ENCODE peak calls at places on chromosomes 11 and 22, in six cellular contexts. G is SK-N-SH, I is PC-3, O is neural progenitor cell, S is MM.1S, R is GM23338. D is an unnamed sample. For H3F3A, the result is how much of the 10 kb centered on the place peaks cover.

GRCh38 chr22:16568425-16568758 is 24.2 kb downstream of the CCT8L2 start:
- DNase-seq in R (no peak), G (no peak), S (no peak), I (no peak), O (no peak), D (no peak)

GRCh38 chr11:122439911-122440782 is 215.4 kb upstream of the UBASH3B start:
- DNase-seq in O (peak), S (no peak), R (peak), G (peak), I (no peak), D (peak)

GRCh38 chr11:10503217-10503616 is 37.8 kb downstream of the RNF141 start:
- DNase-seq in R (no peak), I (no peak), S (no peak), G (no peak), O (no peak), D (no peak)

GRCh38 chr11:64007629-64008282 is 21.5 kb downstream of the OTUB1 start:
- DNase-seq in G (peak), R (peak), S (no peak), I (no peak), O (peak), D (peak)

GRCh38 chr11:45665206-45665932 is at the start of gene CHST1:
- DNase-seq in O (peak), G (peak), I (no peak), R (peak), S (peak), D (peak)

GRCh38 chr11:131894615-131895544 is 524.5 kb downstream of the NTM start:
- DNase-seq in S (no peak), R (no peak), I (peak), G (no peak), O (no peak), D (no peak)

GRCh38 chr22:30885591-30885990 is 83.0 kb downstream of the MORC2 start:
- DNase-seq in G (no peak), S (no peak), I (no peak), R (no peak), O (no peak), D (no peak)

GRCh38 chr11:58061813-58062212 is 31.1 kb downstream of the OR6Q1 start:
- DNase-seq in R (no peak), S (no peak), I (peak), O (no peak), G (no peak), D (peak)

GRCh38 chr11:66292543-66293332 is 1.0 kb downstream of the TMEM151A start:
- DNase-seq in O (no peak), S (no peak), G (no peak), R (no peak), I (no peak), D (no peak)

GRCh38 chr11:61601512-61601911 is 20.6 kb upstream of the SYT7 start:
- DNase-seq in O (no peak), S (no peak), R (no peak), G (no peak), I (peak), D (no peak)

GRCh38 chr22:30743257-30744020 is 48.8 kb downstream of the OSBP2 start:
- DNase-seq in O (no peak), I (no peak), R (no peak), S (no peak), G (no peak), D (no peak)

GRCh38 chr11:63710476-63711217 is 29.3 kb downstream of the RTN3 start:
- DNase-seq in O (no peak), I (peak), G (no peak), R (no peak), S (no peak), D (peak)

GRCh38 chr22:24474221-24474620 is 20.9 kb upstream of the UPB1 start:
- DNase-seq in G (no peak), I (peak), S (no peak), R (no peak), O (no peak), D (peak)

GRCh38 chr11:120522736-120523135 is 11.2 kb downstream of the GRIK4 start:
- DNase-seq in I (no peak), S (no peak), R (no peak), O (no peak), G (no peak), D (no peak)

GRCh38 chr11:91792779-91793262 is 431.8 kb upstream of the FAT3 start:
- DNase-seq in R (no peak), S (no peak), O (no peak), G (no peak), I (peak), D (no peak)

GRCh38 chr11:10072841-10073240 is 221.2 kb downstream of the SBF2 start:
- DNase-seq in G (no peak), I (no peak), R (no peak), S (no peak), O (no peak), D (peak)

GRCh38 chr11:2309251-2310072 is 7.6 kb downstream of the TSPAN32 start:
- DNase-seq in G (no peak), R (no peak), S (no peak), O (no peak), I (no peak), D (no peak)

GRCh38 chr11:714436-714835 is 8.4 kb downstream of the EPS8L2 start:
- DNase-seq in S (no peak), O (no peak), G (no peak), R (no peak), I (no peak), D (no peak)

GRCh38 chr11:850777-851762 is 8.4 kb downstream of the TSPAN4 start:
- DNase-seq in R (peak), O (peak), S (no peak), G (peak), I (no peak), D (peak)

GRCh38 chr11:86799680-86800075 is 664 bp upstream of the PRSS23 start:
- DNase-seq in S (no peak), I (no peak), R (peak), O (peak), G (peak), D (no peak)

GRCh38 chr11:83156996-83157754 is at the start of gene PCF11:
- DNase-seq in R (no peak), I (no peak), O (no peak), G (no peak), S (no peak), D (no peak)

GRCh38 chr11:120212926-120213325 is 2.1 kb downstream of the OAF start:
- DNase-seq in I (peak), O (peak), G (no peak), R (no peak), S (no peak), D (peak)

DNA sequence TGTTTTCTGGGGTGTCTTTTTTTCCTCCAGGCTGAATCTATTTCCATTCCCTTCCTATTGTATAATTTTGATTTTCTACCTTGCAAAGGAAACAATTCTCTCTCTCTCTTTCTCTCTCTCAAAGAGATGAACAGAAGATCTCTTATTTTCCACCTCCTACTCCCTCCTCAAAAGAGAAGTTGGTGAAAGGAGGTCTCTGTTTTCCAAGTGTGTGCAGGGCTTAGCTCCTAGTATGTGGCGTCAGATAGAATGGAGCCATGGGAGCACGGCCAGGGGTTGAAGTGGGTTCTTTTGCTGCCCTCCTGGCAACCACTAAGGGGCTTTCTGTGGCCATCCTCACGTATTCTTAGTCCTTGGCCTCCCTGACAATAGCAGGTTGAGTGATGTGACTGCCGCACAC is 480 bp downstream of the TRIM34 start:
- DNase-seq in G (no peak), S (no peak), O (no peak), R (no peak), I (no peak), D (peak)
- H3F3A ChIP-seq in G (under half), S (under half), O (under half), R (under half), I (under half), D (under half)

GRCh38 chr22:38733329-38734202 is 22.2 kb downstream of the SUN2 start:
- DNase-seq in I (peak), O (peak), G (peak), R (peak), S (peak), D (peak)
- TF ChIP-seq EZH2phosphoT487 in I (no peak), O (no peak), G (no peak), R (no peak), S (no peak), D (no peak)

GRCh38 chr11:59368238-59369022 is 9.7 kb downstream of the OR5AN1 start:
- DNase-seq in O (no peak), G (no peak), R (no peak), I (no peak), S (peak), D (no peak)
- H3K4me2 ChIP-seq in O (no peak), G (no peak), R (no peak), I (no peak), S (peak), D (no peak)

GRCh38 chr11:18397921-18398320 is 3.6 kb downstream of the LDHA start:
- DNase-seq in O (no peak), I (no peak), S (no peak), G (no peak), R (no peak), D (no peak)
- H3F3A ChIP-seq in O (under half), I (under half), S (half or more), G (half or more), R (under half), D (half or more)

GRCh38 chr11:96149743-96150555 is 193.0 kb downstream of the MAML2 start:
- DNase-seq in R (no peak), G (no peak), I (peak), S (no peak), O (no peak), D (peak)
- TF ChIP-seq EZH2phosphoT487 in R (no peak), G (no peak), I (no peak), S (no peak), O (no peak), D (no peak)

GRCh38 chr11:78809931-78810481 is 235.3 kb upstream of the NARS2 start:
- DNase-seq in G (peak), O (no peak), I (no peak), S (no peak), R (no peak), D (no peak)
- H3K4me2 ChIP-seq in G (peak), O (peak), I (no peak), S (no peak), R (no peak), D (no peak)

DNA sequence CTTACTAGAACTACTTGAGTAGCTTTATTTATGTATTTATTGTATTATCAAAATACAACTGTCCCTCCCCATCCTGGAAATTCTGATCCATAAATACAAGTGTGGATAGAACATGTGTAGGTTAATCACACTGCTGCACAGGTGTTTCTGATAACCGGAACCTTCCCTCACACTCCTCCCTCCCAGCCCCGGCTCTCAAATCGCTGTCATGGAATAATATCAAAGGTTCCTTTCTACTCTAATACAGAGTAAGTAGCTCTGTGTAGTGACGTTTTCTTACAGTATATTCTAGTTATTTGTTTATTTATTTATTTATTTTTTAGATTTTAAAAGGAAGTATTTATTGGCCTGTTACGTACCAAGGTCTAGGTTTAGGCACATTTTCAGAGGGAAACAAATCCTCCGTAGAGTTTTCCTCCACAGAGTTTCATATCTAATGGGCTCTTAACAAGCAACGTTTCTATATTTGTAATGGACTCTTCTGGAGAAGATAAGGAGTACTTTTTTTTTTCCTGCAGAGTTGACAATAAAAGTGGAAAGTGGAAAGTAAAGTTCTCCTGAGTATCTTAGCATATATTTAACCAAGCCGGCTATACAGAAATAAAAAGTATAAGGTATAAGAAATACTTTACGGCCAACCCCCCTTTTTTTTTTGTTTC is 129.0 kb upstream of the CARD18 start:
- DNase-seq in O (no peak), G (no peak), S (no peak), R (no peak), I (no peak), D (no peak)
- H3F3A ChIP-seq in O (under half), G (under half), S (under half), R (under half), I (under half), D (under half)

D was measured in GM23248.